ENCODE peak calls at places on chromosome 9, in nine cellular contexts. One of them, this sample, is unnamed.

GRCh38 chr9:109107402-109108240 is 12.1 kb downstream of the TMEM245 start:
- DNase-seq in SW 1271: peak; percentile 86
- DNase-seq in prostate gland: no peak
- DNase-seq in SHP77: no peak
- DNase-seq in GM12891: no peak
- DNase-seq in T-helper 2 cell: no peak
- DNase-seq in GF-D8: no peak
- DNase-seq in activated T-helper 1 cell treated with anti-CD3 and anti-CD28 coated beads, Interleukin-2, amount 50 U/mL, for 16 hours: no peak
- DNase-seq in fibroblast of lung: peak; percentile 84
- DNase-seq in this sample: no peak

GRCh38 chr9:35604578-35605335 is at the start of gene TESK1:
- DNase-seq in SW 1271: peak; percentile 55
- DNase-seq in prostate gland: peak; percentile 67
- DNase-seq in SHP77: peak; percentile 37
- DNase-seq in GM12891: peak; percentile 94
- DNase-seq in T-helper 2 cell: peak; percentile 80
- DNase-seq in GF-D8: no peak
- DNase-seq in activated T-helper 1 cell treated with anti-CD3 and anti-CD28 coated beads, Interleukin-2, amount 50 U/mL, for 16 hours: peak; percentile 56
- DNase-seq in fibroblast of lung: peak; percentile 54
- DNase-seq in this sample: no peak

GRCh38 chr9:99259231-99259918 is 37.3 kb downstream of the SEC61B start:
- DNase-seq in SW 1271: no peak
- DNase-seq in prostate gland: peak; percentile 57
- DNase-seq in SHP77: peak; percentile 28
- DNase-seq in GM12891: no peak
- DNase-seq in T-helper 2 cell: peak; percentile 22
- DNase-seq in GF-D8: no peak
- DNase-seq in activated T-helper 1 cell treated with anti-CD3 and anti-CD28 coated beads, Interleukin-2, amount 50 U/mL, for 16 hours: no peak
- DNase-seq in fibroblast of lung: peak; percentile 30
- DNase-seq in this sample: no peak

GRCh38 chr9:91558879-91559278 is 135.2 kb upstream of the NFIL3 start:
- DNase-seq in SW 1271: no peak
- DNase-seq in prostate gland: no peak
- DNase-seq in SHP77: no peak
- DNase-seq in GM12891: no peak
- DNase-seq in T-helper 2 cell: no peak
- DNase-seq in GF-D8: no peak
- DNase-seq in activated T-helper 1 cell treated with anti-CD3 and anti-CD28 coated beads, Interleukin-2, amount 50 U/mL, for 16 hours: no peak
- DNase-seq in fibroblast of lung: no peak
- DNase-seq in this sample: no peak

GRCh38 chr9:16530669-16531461 is 339.6 kb downstream of the BNC2 start:
- DNase-seq in SW 1271: no peak
- DNase-seq in prostate gland: no peak
- DNase-seq in SHP77: peak; percentile 83
- DNase-seq in GM12891: no peak
- DNase-seq in T-helper 2 cell: no peak
- DNase-seq in GF-D8: no peak
- DNase-seq in activated T-helper 1 cell treated with anti-CD3 and anti-CD28 coated beads, Interleukin-2, amount 50 U/mL, for 16 hours: no peak
- DNase-seq in fibroblast of lung: peak; percentile 84
- DNase-seq in this sample: no peak

GRCh38 chr9:79279356-79279755 is 292.4 kb upstream of the TLE4 start:
- DNase-seq in SW 1271: no peak
- DNase-seq in prostate gland: no peak
- DNase-seq in SHP77: no peak
- DNase-seq in GM12891: no peak
- DNase-seq in T-helper 2 cell: no peak
- DNase-seq in GF-D8: no peak
- DNase-seq in activated T-helper 1 cell treated with anti-CD3 and anti-CD28 coated beads, Interleukin-2, amount 50 U/mL, for 16 hours: no peak
- DNase-seq in fibroblast of lung: no peak
- DNase-seq in this sample: no peak

GRCh38 chr9:116945817-116946216 is 258.7 kb downstream of the TRIM32 start:
- DNase-seq in SW 1271: no peak
- DNase-seq in prostate gland: no peak
- DNase-seq in SHP77: no peak
- DNase-seq in GM12891: no peak
- DNase-seq in T-helper 2 cell: no peak
- DNase-seq in GF-D8: peak; percentile 50
- DNase-seq in activated T-helper 1 cell treated with anti-CD3 and anti-CD28 coated beads, Interleukin-2, amount 50 U/mL, for 16 hours: no peak
- DNase-seq in fibroblast of lung: no peak
- DNase-seq in this sample: no peak

GRCh38 chr9:91221332-91221731 is 140.4 kb downstream of the AUH start:
- DNase-seq in SW 1271: no peak
- DNase-seq in prostate gland: no peak
- DNase-seq in SHP77: no peak
- DNase-seq in GM12891: no peak
- DNase-seq in T-helper 2 cell: no peak
- DNase-seq in GF-D8: no peak
- DNase-seq in activated T-helper 1 cell treated with anti-CD3 and anti-CD28 coated beads, Interleukin-2, amount 50 U/mL, for 16 hours: no peak
- DNase-seq in fibroblast of lung: peak; percentile 86
- DNase-seq in this sample: no peak

GRCh38 chr9:96874947-96875459 is 20.7 kb upstream of the ZNF782 start:
- DNase-seq in SW 1271: peak; percentile 49
- DNase-seq in prostate gland: peak; percentile 59
- DNase-seq in SHP77: peak; percentile 11
- DNase-seq in GM12891: no peak
- DNase-seq in T-helper 2 cell: no peak
- DNase-seq in GF-D8: no peak
- DNase-seq in activated T-helper 1 cell treated with anti-CD3 and anti-CD28 coated beads, Interleukin-2, amount 50 U/mL, for 16 hours: no peak
- DNase-seq in fibroblast of lung: peak; percentile 58
- DNase-seq in this sample: no peak

GRCh38 chr9:109319072-109319630 is 1.7 kb downstream of the EPB41L4B start:
- DNase-seq in SW 1271: no peak
- DNase-seq in prostate gland: no peak
- DNase-seq in SHP77: peak; percentile 3
- DNase-seq in GM12891: no peak
- DNase-seq in T-helper 2 cell: no peak
- DNase-seq in GF-D8: no peak
- DNase-seq in activated T-helper 1 cell treated with anti-CD3 and anti-CD28 coated beads, Interleukin-2, amount 50 U/mL, for 16 hours: no peak
- DNase-seq in fibroblast of lung: peak; percentile 32
- DNase-seq in this sample: no peak

GRCh38 chr9:38205279-38205678 is 136.3 kb upstream of the SHB start:
- DNase-seq in SW 1271: no peak
- DNase-seq in prostate gland: no peak
- DNase-seq in SHP77: no peak
- DNase-seq in GM12891: no peak
- DNase-seq in T-helper 2 cell: no peak
- DNase-seq in GF-D8: no peak
- DNase-seq in activated T-helper 1 cell treated with anti-CD3 and anti-CD28 coated beads, Interleukin-2, amount 50 U/mL, for 16 hours: no peak
- DNase-seq in fibroblast of lung: no peak
- DNase-seq in this sample: no peak

GRCh38 chr9:113238859-113239231 is 17.5 kb downstream of the SLC31A1 start:
- DNase-seq in SW 1271: no peak
- DNase-seq in prostate gland: no peak
- DNase-seq in SHP77: no peak
- DNase-seq in GM12891: no peak
- DNase-seq in T-helper 2 cell: no peak
- DNase-seq in GF-D8: no peak
- DNase-seq in activated T-helper 1 cell treated with anti-CD3 and anti-CD28 coated beads, Interleukin-2, amount 50 U/mL, for 16 hours: no peak
- DNase-seq in fibroblast of lung: no peak
- DNase-seq in this sample: no peak

GRCh38 chr9:95341262-95342011 is 23.9 kb upstream of the FANCC start:
- DNase-seq in SW 1271: peak; percentile 31
- DNase-seq in prostate gland: no peak
- DNase-seq in SHP77: peak; percentile 1
- DNase-seq in GM12891: no peak
- DNase-seq in T-helper 2 cell: no peak
- DNase-seq in GF-D8: no peak
- DNase-seq in activated T-helper 1 cell treated with anti-CD3 and anti-CD28 coated beads, Interleukin-2, amount 50 U/mL, for 16 hours: no peak
- DNase-seq in fibroblast of lung: peak; percentile 14
- DNase-seq in this sample: no peak

GRCh38 chr9:92634712-92635605 is 35.0 kb downstream of the IPPK start:
- DNase-seq in SW 1271: peak; percentile 25
- DNase-seq in prostate gland: peak; percentile 39
- DNase-seq in SHP77: peak; percentile 55
- DNase-seq in GM12891: peak; percentile 85
- DNase-seq in T-helper 2 cell: peak; percentile 46
- DNase-seq in GF-D8: peak; percentile 38
- DNase-seq in activated T-helper 1 cell treated with anti-CD3 and anti-CD28 coated beads, Interleukin-2, amount 50 U/mL, for 16 hours: peak; percentile 30
- DNase-seq in fibroblast of lung: peak; percentile 53
- DNase-seq in this sample: no peak

GRCh38 chr9:95783426-95783975 is 92.0 kb upstream of the ERCC6L2 start:
- DNase-seq in SW 1271: no peak
- DNase-seq in prostate gland: no peak
- DNase-seq in SHP77: no peak
- DNase-seq in GM12891: no peak
- DNase-seq in T-helper 2 cell: no peak
- DNase-seq in GF-D8: no peak
- DNase-seq in activated T-helper 1 cell treated with anti-CD3 and anti-CD28 coated beads, Interleukin-2, amount 50 U/mL, for 16 hours: no peak
- DNase-seq in fibroblast of lung: peak; percentile 84
- DNase-seq in this sample: no peak

GRCh38 chr9:94941211-94941875 is 214.8 kb downstream of the AOPEP start:
- DNase-seq in SW 1271: no peak
- DNase-seq in prostate gland: no peak
- DNase-seq in SHP77: no peak
- DNase-seq in GM12891: no peak
- DNase-seq in T-helper 2 cell: no peak
- DNase-seq in GF-D8: no peak
- DNase-seq in activated T-helper 1 cell treated with anti-CD3 and anti-CD28 coated beads, Interleukin-2, amount 50 U/mL, for 16 hours: no peak
- DNase-seq in fibroblast of lung: peak; percentile 47
- DNase-seq in this sample: no peak